ENCODE peak calls at places on chromosomes 1 and 21, in ten cellular contexts. S is uterus; B is pancreas; R is sigmoid colon; T is tibial artery; D is IMR-90; H is stomach; K is cardiac muscle cell; O is CD8-positive, alpha-beta T cell; I is ascending aorta. M is an unnamed sample.
A peak's percentile ranks its signal among the peaks of the same experiment; 100 is the strongest.

GRCh38 chr1:184407816-184408510 is 21.1 kb downstream of the C1orf21 start:
- DNase-seq in H (no peak), R (no peak), T (no peak), D (peak; percentile 80), I (no peak), B (no peak), O (no peak), K (no peak), S (no peak), M (no peak)

GRCh38 chr1:187877220-187877619 is 1048.5 kb downstream of the PLA2G4A start:
- DNase-seq in T (no peak), I (no peak), H (no peak), K (no peak), S (no peak), R (no peak), D (no peak), B (no peak), O (no peak), M (no peak)

GRCh38 chr1:192579319-192579738 is 3.8 kb downstream of the RGS1 start:
- DNase-seq in K (peak; percentile 45), R (no peak), O (no peak), I (no peak), B (no peak), S (no peak), H (no peak), T (no peak), D (peak; percentile 28), M (no peak)

GRCh38 chr1:171422489-171422888 is 62.8 kb upstream of the PRRC2C start:
- DNase-seq in B (no peak), T (no peak), O (no peak), K (peak; percentile 19), D (peak; percentile 62), I (no peak), R (no peak), S (no peak), H (no peak), M (no peak)

GRCh38 chr1:81690881-81691453 is 109.8 kb upstream of the ADGRL2 start:
- DNase-seq in K (no peak), B (no peak), S (no peak), O (no peak), I (no peak), R (no peak), T (no peak), D (no peak), H (no peak), M (no peak)

GRCh38 chr1:85898861-85899260 is 190.6 kb upstream of the ZNHIT6 start:
- DNase-seq in S (no peak), R (no peak), K (peak; percentile 2), T (no peak), O (no peak), I (no peak), B (no peak), H (no peak), D (peak; percentile 17), M (no peak)

GRCh38 chr1:40849801-40850592 is 12.2 kb downstream of the CITED4 start:
- DNase-seq in O (peak; percentile 69), R (peak; percentile 85), S (peak; percentile 70), H (peak; percentile 79), K (peak; percentile 67), T (peak; percentile 76), I (peak; percentile 85), D (peak; percentile 49), B (peak; percentile 52), M (peak; percentile 79)

GRCh38 chr1:53681647-53682368 is 57.2 kb downstream of the GLIS1 start:
- DNase-seq in O (peak; percentile 17), D (peak; percentile 24), S (peak; percentile 52), K (peak; percentile 49), H (peak; percentile 48), B (peak; percentile 8), T (peak; percentile 31), I (no peak), R (no peak), M (peak; percentile 35)

GRCh38 chr21:45011911-45012660 is 62.3 kb upstream of the ADARB1 start:
- DNase-seq in K (peak; percentile 89), B (no peak), I (peak; percentile 87), S (peak; percentile 31), D (peak; percentile 94), T (peak; percentile 27), R (peak; percentile 64), H (no peak), O (no peak), M (peak; percentile 62)

GRCh38 chr1:91278754-91279153 is 125.9 kb downstream of the HFM1 start:
- DNase-seq in O (no peak), T (no peak), S (no peak), H (no peak), D (peak; percentile 28), R (no peak), I (no peak), K (peak; percentile 50), B (no peak), M (no peak)

GRCh38 chr1:181101581-181102226 is 13.2 kb downstream of the IER5 start:
- DNase-seq in K (peak; percentile 75), D (peak; percentile 74), B (no peak), H (no peak), S (no peak), R (no peak), T (no peak), O (no peak), I (no peak), M (no peak)

GRCh38 chr1:245382981-245383380 is 228.2 kb downstream of the KIF26B start:
- DNase-seq in T (no peak), H (no peak), B (no peak), S (no peak), O (no peak), I (no peak), D (no peak), R (no peak), K (no peak), M (no peak)

GRCh38 chr1:245383396-245384330 is 228.9 kb downstream of the KIF26B start:
- DNase-seq in S (no peak), B (no peak), O (no peak), R (no peak), T (no peak), K (no peak), I (no peak), H (no peak), D (no peak), M (no peak)

GRCh38 chr1:245378352-245379144 is 223.8 kb downstream of the KIF26B start:
- DNase-seq in K (no peak), H (no peak), I (no peak), B (no peak), S (no peak), O (no peak), T (no peak), D (no peak), R (no peak), M (no peak)

GRCh38 chr1:245377854-245378253 is 223.1 kb downstream of the KIF26B start:
- DNase-seq in T (no peak), I (no peak), K (no peak), H (no peak), D (no peak), S (no peak), B (no peak), R (no peak), O (no peak), M (no peak)

GRCh38 chr1:245380790-245381535 is 226.2 kb downstream of the KIF26B start:
- DNase-seq in O (no peak), R (no peak), H (no peak), S (no peak), D (no peak), I (no peak), B (no peak), K (no peak), T (no peak), M (no peak)
- TF ChIP-seq CTCF in O (no peak), R (no peak), H (no peak), S (no peak), D (peak; percentile 34), I (no peak), B (no peak), K (peak; percentile 30), T (no peak), M (peak; percentile 18)

GRCh38 chr1:19239876-19240275 is 11.4 kb downstream of the EMC1 start:
- DNase-seq in S (no peak), B (no peak), T (no peak), O (no peak), D (no peak), R (no peak), K (no peak), I (no peak), H (no peak), M (peak; percentile 60)
- H3K27ac ChIP-seq in S (no peak overlapping the region), B (no peak overlapping the region), T (no peak overlapping the region), O (no peak overlapping the region), D (no peak overlapping the region), R (peak overlapping the region; percentile 13), K (no peak overlapping the region), I (no peak overlapping the region), H (no peak overlapping the region), M (peak overlapping the region; percentile 86)

DNA sequence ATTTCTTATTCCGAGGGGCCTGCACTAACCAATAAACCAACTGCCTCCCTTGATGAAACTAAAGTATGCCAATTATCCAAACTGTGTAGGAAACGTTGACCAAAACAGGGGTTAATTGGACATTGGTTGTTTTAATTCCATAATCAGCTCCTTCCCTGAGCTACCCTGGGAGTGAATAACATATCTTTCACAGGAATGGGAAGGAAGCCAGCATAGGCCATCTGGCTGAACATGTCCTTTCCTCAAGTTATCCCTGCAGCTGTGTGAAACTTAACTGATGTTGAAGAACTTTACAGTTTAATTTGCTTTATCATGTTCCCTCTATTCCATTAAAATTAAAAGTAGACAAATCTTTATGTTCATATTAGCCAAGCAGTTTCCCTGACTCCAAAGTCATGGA is 75.4 kb downstream of the NRIP1 start:
- DNase-seq in T (no peak), I (no peak), D (peak; percentile 77), R (no peak), H (no peak), K (peak; percentile 81), B (no peak), O (no peak), S (no peak), M (no peak)
- H3K36me3 ChIP-seq in T (no peaks in the 10 kb centered on the region), I (peaks cover 4% of the 10 kb centered on the region), D (peaks cover 9% of the 10 kb centered on the region), R (no peaks in the 10 kb centered on the region), H (no peaks in the 10 kb centered on the region), K (no peaks in the 10 kb centered on the region), B (no peaks in the 10 kb centered on the region), O (no peaks in the 10 kb centered on the region), S (no peaks in the 10 kb centered on the region), M (no peaks in the 10 kb centered on the region)

GRCh38 chr21:39379986-39380891 is 31.4 kb upstream of the HMGN1 start:
- DNase-seq in S (peak; percentile 96), O (peak; percentile 82), R (peak; percentile 98), I (peak; percentile 98), D (peak; percentile 96), H (peak; percentile 93), B (peak; percentile 93), T (peak; percentile 96), K (peak; percentile 98), M (peak; percentile 97)

GRCh38 chr21:39374046-39374445 is 25.2 kb upstream of the HMGN1 start:
- DNase-seq in O (no peak), B (no peak), D (no peak), I (no peak), S (no peak), R (no peak), K (no peak), T (no peak), H (no peak), M (no peak)

GRCh38 chr21:39375446-39375845 is 26.6 kb upstream of the HMGN1 start:
- DNase-seq in R (no peak), S (no peak), O (no peak), I (no peak), B (no peak), D (no peak), H (no peak), K (no peak), T (no peak), M (no peak)

GRCh38 chr21:39381009-39381408 is 32.1 kb upstream of the HMGN1 start:
- DNase-seq in O (no peak), I (no peak), H (no peak), S (no peak), R (no peak), K (no peak), D (no peak), B (no peak), T (no peak), M (no peak)

GRCh38 chr21:39377444-39378050 is 28.7 kb upstream of the HMGN1 start:
- DNase-seq in K (peak; percentile 34), H (no peak), R (no peak), T (no peak), I (no peak), D (no peak), O (no peak), S (no peak), B (no peak), M (no peak)
- TF ChIP-seq CTCF in K (no peak), H (no peak), R (no peak), T (no peak), I (no peak), D (no peak), O (no peak), S (no peak), B (no peak), M (no peak)